ENCODE peak calls at places on chromosomes 7 and 10, in five cellular contexts. Y, Z, Q, J and I are unnamed samples.

GRCh38 chr10:96495544-96495943 is 18.2 kb downstream of the TLL2 start:
- DNase-seq in Y (no peak), Z (no peak), Q (no peak), J (no peak), I (no peak)

GRCh38 chr10:69226919-69227450 is 6.9 kb downstream of the HKDC1 start:
- DNase-seq in Y (no peak), Z (no peak), Q (no peak), J (no peak), I (no peak)

GRCh38 chr7:44460325-44460724 is 30.1 kb downstream of the NUDCD3 start:
- DNase-seq in Y (no peak), Z (no peak), Q (no peak), J (peak), I (peak)

GRCh38 chr10:13375791-13376190 is 27.7 kb upstream of the SEPHS1 start:
- DNase-seq in Y (no peak), Z (no peak), Q (no peak), J (no peak), I (no peak)

GRCh38 chr10:18681971-18682403 is 22.8 kb downstream of the ARL5B start:
- DNase-seq in Y (no peak), Z (no peak), Q (no peak), J (no peak), I (no peak)

GRCh38 chr7:137846588-137847417 is at the start of gene DGKI:
- DNase-seq in Y (no peak), Z (peak), Q (no peak), J (no peak), I (peak)

GRCh38 chr10:47456096-47456485 is 27.8 kb downstream of the ANXA8 start:
- DNase-seq in Y (no peak), Z (no peak), Q (no peak), J (no peak), I (peak)

GRCh38 chr7:134784251-134785049 is 5.0 kb downstream of the CALD1 start:
- DNase-seq in Y (no peak), Z (no peak), Q (no peak), J (no peak), I (no peak)

GRCh38 chr10:86970152-86970886 is 2.0 kb downstream of the ADIRF start:
- DNase-seq in Y (peak), Z (no peak), Q (no peak), J (no peak), I (no peak)

GRCh38 chr10:126731613-126731995 is 61.1 kb upstream of the C10orf90 start:
- DNase-seq in Y (no peak), Z (no peak), Q (no peak), J (no peak), I (no peak)

GRCh38 chr7:138243430-138243829 is 167.2 kb downstream of the AKR1D1 start:
- DNase-seq in Y (no peak), Z (peak), Q (peak), J (no peak), I (no peak)

GRCh38 chr10:48981310-48981907 is 41.8 kb upstream of the LRRC18 start:
- DNase-seq in Y (peak), Z (peak), Q (peak), J (no peak), I (peak)

GRCh38 chr10:77943086-77943901 is 16.7 kb upstream of the DLG5 start:
- DNase-seq in Y (peak), Z (no peak), Q (no peak), J (no peak), I (no peak)